ENCODE peak calls at places on chromosomes 7 and 10, in nine cellular contexts. J, N, R, Y, Q, C, W, M and D are unnamed samples.

GRCh38 chr7:117229350-117229749 is 93.5 kb downstream of the WNT2 start:
- DNase-seq in W (no peak), Q (no peak), N (no peak), Y (no peak), C (no peak), R (no peak), J (no peak), M (no peak), D (no peak)

GRCh38 chr7:128352138-128352537 is 8.4 kb upstream of the RBM28 start:
- DNase-seq in Q (no peak), R (no peak), W (no peak), Y (peak; percentile 82), M (no peak), N (peak; percentile 14), C (peak; percentile 46), J (no peak), D (peak; percentile 60)

GRCh38 chr10:118139321-118139720 is 92.6 kb upstream of the RAB11FIP2 start:
- DNase-seq in J (no peak), W (no peak), M (no peak), Q (no peak), R (no peak), N (peak; percentile 56), Y (no peak), C (no peak), D (no peak)

GRCh38 chr10:100859204-100859763 is 53.5 kb upstream of the SLF2 start:
- DNase-seq in Q (no peak), Y (no peak), C (no peak), N (no peak), M (no peak), J (no peak), W (no peak), R (no peak), D (no peak)

GRCh38 chr10:3829193-3830050 is 44.4 kb upstream of the KLF6 start:
- DNase-seq in M (no peak), N (no peak), W (no peak), R (no peak), Q (no peak), J (no peak), Y (no peak), C (no peak), D (no peak)

GRCh38 chr10:60369163-60369930 is 20.3 kb downstream of the ANK3 start:
- DNase-seq in M (no peak), Q (no peak), R (no peak), W (no peak), J (no peak), C (no peak), Y (no peak), N (no peak), D (no peak)

GRCh38 chr7:18505870-18506460 is 10.4 kb downstream of the HDAC9 start:
- DNase-seq in W (no peak), J (peak; percentile 58), M (no peak), R (no peak), C (no peak), Q (no peak), N (peak; percentile 60), Y (no peak), D (no peak)

GRCh38 chr7:36128448-36129047 is 24.5 kb upstream of the EEPD1 start:
- DNase-seq in C (peak; percentile 37), W (peak; percentile 92), R (no peak), J (no peak), M (peak; percentile 90), Y (no peak), Q (peak; percentile 37), N (peak; percentile 87), D (peak; percentile 89)

GRCh38 chr7:101121996-101122932 is 4.6 kb upstream of the SERPINE1 start:
- DNase-seq in R (no peak), W (no peak), Q (no peak), J (peak; percentile 40), N (peak; percentile 98), C (no peak), Y (peak; percentile 41), M (peak; percentile 66), D (peak; percentile 86)

GRCh38 chr7:121395494-121395960 is 581 bp downstream of the FAM3C start:
- DNase-seq in Q (no peak), W (no peak), Y (no peak), N (peak; percentile 15), M (no peak), J (peak; percentile 61), C (no peak), R (no peak), D (no peak)

GRCh38 chr7:131655447-131655846 is 99.0 kb upstream of the PODXL start:
- DNase-seq in C (no peak), Y (no peak), N (no peak), W (no peak), R (no peak), M (no peak), Q (no peak), J (no peak), D (no peak)

GRCh38 chr10:5094265-5095205 is at the start of gene AKR1C3:
- DNase-seq in W (no peak), Y (no peak), R (no peak), N (peak; percentile 82), C (no peak), M (peak; percentile 44), J (peak; percentile 8), Q (no peak), D (no peak)

GRCh38 chr7:70016044-70016770 is 417.9 kb downstream of the AUTS2 start:
- DNase-seq in W (no peak), Q (no peak), R (no peak), J (no peak), N (peak; percentile 57), C (no peak), M (no peak), Y (no peak), D (no peak)

GRCh38 chr7:1669954-1670893 is at the start of gene ELFN1:
- DNase-seq in Q (no peak), Y (peak; percentile 53), N (peak; percentile 32), W (no peak), M (no peak), R (no peak), C (no peak), J (no peak), D (peak; percentile 42)

GRCh38 chr10:74103560-74104248 is 46.9 kb downstream of the AP3M1 start:
- DNase-seq in W (no peak), M (no peak), Q (no peak), Y (no peak), J (peak; percentile 50), C (no peak), N (peak; percentile 28), R (no peak), D (no peak)

GRCh38 chr7:151598045-151598444 is 78.3 kb upstream of the RHEB start:
- DNase-seq in C (no peak), J (no peak), W (no peak), Y (no peak), M (no peak), R (peak; percentile 13), Q (no peak), N (peak; percentile 95), D (no peak)

GRCh38 chr7:99740573-99741437 is 5.8 kb upstream of the CYP3A7 start:
- DNase-seq in N (peak; percentile 77), M (no peak), R (peak; percentile 37), C (no peak), W (no peak), J (no peak), Y (no peak), Q (no peak), D (no peak)

GRCh38 chr7:96591159-96591899 is 118.3 kb downstream of the SEM1 start:
- DNase-seq in Q (no peak), M (no peak), J (no peak), R (no peak), C (no peak), W (no peak), Y (no peak), N (no peak), D (no peak)

GRCh38 chr7:150850273-150850672 is 2.0 kb upstream of the AOC1 start:
- DNase-seq in Y (no peak), J (no peak), Q (no peak), N (no peak), W (no peak), C (no peak), R (no peak), M (no peak), D (no peak)

GRCh38 chr7:139808846-139809442 is 20.1 kb upstream of the TBXAS1 start:
- DNase-seq in N (no peak), W (no peak), Y (no peak), J (no peak), M (no peak), R (no peak), C (no peak), Q (no peak), D (no peak)

GRCh38 chr10:124688889-124689670 is 55.1 kb downstream of the FAM53B start:
- DNase-seq in W (no peak), Q (no peak), N (no peak), C (no peak), R (no peak), M (no peak), Y (no peak), J (peak; percentile 95), D (no peak)

GRCh38 chr7:134737561-134738353 is 41.7 kb upstream of the CALD1 start:
- DNase-seq in W (no peak), Q (no peak), N (peak; percentile 98), Y (no peak), M (no peak), C (no peak), J (peak; percentile 66), R (no peak), D (no peak)

GRCh38 chr7:79622781-79623180 is 169.3 kb upstream of the MAGI2 start:
- DNase-seq in R (no peak), J (no peak), W (no peak), C (no peak), M (no peak), Y (no peak), N (no peak), Q (no peak), D (no peak)

GRCh38 chr10:88254091-88254490 is 329.0 kb downstream of the RNLS start:
- DNase-seq in Y (no peak), R (no peak), C (no peak), J (peak; percentile 45), Q (no peak), M (no peak), W (no peak), N (peak; percentile 63), D (no peak)

GRCh38 chr10:87659571-87660483 is at the start of gene PAPSS2:
- DNase-seq in M (peak; percentile 58), W (peak; percentile 5), Q (no peak), C (no peak), R (no peak), N (peak; percentile 73), J (peak; percentile 54), Y (peak; percentile 55), D (peak; percentile 59)

GRCh38 chr7:131131746-131132431 is 195.8 kb upstream of the MKLN1 start:
- DNase-seq in N (no peak), C (no peak), Y (no peak), R (no peak), Q (no peak), W (no peak), M (no peak), J (no peak), D (no peak)

GRCh38 chr7:150340024-150340749 is 1.2 kb downstream of the RARRES2 start:
- DNase-seq in N (peak; percentile 80), Q (no peak), R (no peak), C (no peak), W (no peak), Y (no peak), M (peak; percentile 57), J (no peak), D (no peak)

GRCh38 chr10:26380815-26381214 is 57.3 kb upstream of the APBB1IP start:
- DNase-seq in J (no peak), R (no peak), C (no peak), W (no peak), Y (no peak), N (no peak), Q (no peak), M (no peak), D (no peak)

GRCh38 chr7:81209059-81209458 is 290.2 kb upstream of the SEMA3C start:
- DNase-seq in C (no peak), M (no peak), J (no peak), N (no peak), Q (no peak), Y (no peak), W (no peak), R (no peak), D (no peak)

GRCh38 chr7:103771294-103771693 is 218.2 kb downstream of the RELN start:
- DNase-seq in N (no peak), Y (no peak), J (no peak), M (no peak), Q (no peak), R (no peak), W (no peak), C (no peak), D (no peak)

GRCh38 chr7:87926581-87927461 is 7.2 kb upstream of the ADAM22 start:
- DNase-seq in M (no peak), N (no peak), R (no peak), J (peak; percentile 97), Y (no peak), W (no peak), Q (no peak), C (no peak), D (no peak)